ENCODE peak calls at places on chromosome 7, in six cellular contexts. T is H1, N is mesenchymal stem cell, R is H9, W is IMR-90, H is trophoblast cell. Y is an unnamed sample.

GRCh38 chr7:116633131-116633988 is 38.6 kb upstream of the MET start:
- DNase-seq in H (peak), N (peak), T (no peak), R (no peak), W (no peak), Y (no peak)

GRCh38 chr7:93884541-93884940 is 6.0 kb downstream of the TFPI2 start:
- DNase-seq in W (no peak), N (no peak), H (no peak), T (no peak), R (no peak), Y (no peak)

GRCh38 chr7:39749177-39749576 is 125.8 kb downstream of the RALA start:
- DNase-seq in W (peak), R (no peak), T (no peak), H (peak), N (peak), Y (no peak)

GRCh38 chr7:95686109-95686508 is 86.2 kb upstream of the DYNC1I1 start:
- DNase-seq in T (no peak), R (peak), H (peak), W (peak), N (peak), Y (peak)

GRCh38 chr7:23216021-23216420 is 30.6 kb upstream of the GPNMB start:
- DNase-seq in T (no peak), H (peak), R (no peak), N (no peak), W (no peak), Y (no peak)

GRCh38 chr7:35652124-35652523 is 42.8 kb downstream of the HERPUD2 start:
- DNase-seq in N (no peak), R (no peak), T (no peak), W (no peak), H (no peak), Y (no peak)

GRCh38 chr7:55964261-55964801 is at the start of gene NIPSNAP2:
- DNase-seq in W (peak), T (peak), R (peak), N (peak), H (peak), Y (peak)

GRCh38 chr7:3494890-3495289 is 193.8 kb downstream of the SDK1 start:
- DNase-seq in T (no peak), R (no peak), W (no peak), N (no peak), H (no peak), Y (no peak)

GRCh38 chr7:727806-728460 is 852 bp upstream of the PRKAR1B start:
- DNase-seq in W (peak), N (peak), H (no peak), T (no peak), R (no peak), Y (no peak)

GRCh38 chr7:137342340-137342739 is 1.2 kb downstream of the PTN start:
- DNase-seq in R (no peak), W (peak), T (no peak), H (no peak), N (peak), Y (no peak)

GRCh38 chr7:151117565-151117964 is 31.3 kb downstream of the AGAP3 start:
- DNase-seq in T (no peak), W (no peak), N (no peak), H (no peak), R (no peak), Y (no peak)

GRCh38 chr7:139153832-139154231 is 44.3 kb upstream of the ZC3HAV1 start:
- DNase-seq in H (no peak), T (no peak), R (no peak), W (peak), N (peak), Y (no peak)

GRCh38 chr7:89798599-89798996 is 355.7 kb upstream of the STEAP1 start:
- DNase-seq in H (no peak), R (no peak), W (no peak), N (no peak), T (no peak), Y (no peak)

GRCh38 chr7:18345641-18346234 is 149.8 kb upstream of the HDAC9 start:
- DNase-seq in W (peak), N (peak), H (peak), R (peak), T (no peak), Y (peak)

GRCh38 chr7:112211348-112211907 is 4.9 kb downstream of the ZNF277 start:
- DNase-seq in R (no peak), T (no peak), N (peak), H (peak), W (peak), Y (no peak)

GRCh38 chr7:103865442-103865841 is 124.0 kb downstream of the RELN start:
- DNase-seq in W (no peak), R (no peak), T (no peak), N (no peak), H (no peak), Y (no peak)

GRCh38 chr7:51634025-51634424 is 317.4 kb upstream of the COBL start:
- DNase-seq in H (no peak), W (no peak), N (no peak), R (no peak), T (no peak), Y (no peak)

GRCh38 chr7:51633596-51633995 is 317.0 kb upstream of the COBL start:
- DNase-seq in R (no peak), T (no peak), H (no peak), N (no peak), W (no peak), Y (no peak)

GRCh38 chr7:51629206-51629605 is 312.6 kb upstream of the COBL start:
- DNase-seq in R (no peak), N (no peak), W (no peak), T (no peak), H (peak), Y (no peak)

GRCh38 chr7:51633006-51633405 is 316.4 kb upstream of the COBL start:
- DNase-seq in T (no peak), H (no peak), R (no peak), W (no peak), N (no peak), Y (no peak)

DNA sequence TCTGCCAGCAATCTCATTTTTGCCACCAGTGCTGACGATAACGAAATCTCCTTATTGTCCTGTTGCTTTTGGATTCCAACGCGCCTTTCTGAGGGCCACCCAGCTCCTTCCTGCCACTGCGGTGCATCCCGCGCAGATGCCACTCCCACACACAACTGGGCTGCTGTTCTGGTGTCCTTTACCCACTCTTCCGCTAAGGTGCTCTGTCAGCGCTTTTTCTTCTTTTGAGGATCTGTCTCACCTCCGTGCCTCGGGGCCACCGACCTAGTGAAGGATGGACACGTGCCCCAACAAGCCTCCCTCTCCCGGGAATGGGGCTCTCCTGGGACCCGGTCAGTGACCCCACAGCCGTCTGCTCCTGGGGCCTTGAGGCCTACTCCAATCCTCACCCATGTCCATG is 314.3 kb upstream of the COBL start:
- DNase-seq in T (no peak), R (no peak), W (no peak), N (no peak), H (no peak), Y (no peak)
- H4K91ac ChIP-seq in T (no peak), R (no peak), W (no peak), N (no peak), H (no peak), Y (no peak)

GRCh38 chr7:84792232-84792882 is 394.5 kb downstream of the SEMA3D start:
- DNase-seq in H (no peak), N (peak), R (no peak), W (no peak), T (no peak), Y (no peak)

GRCh38 chr7:84786073-84786472 is 400.8 kb downstream of the SEMA3D start:
- DNase-seq in R (no peak), N (no peak), T (no peak), H (no peak), W (no peak), Y (no peak)

DNA sequence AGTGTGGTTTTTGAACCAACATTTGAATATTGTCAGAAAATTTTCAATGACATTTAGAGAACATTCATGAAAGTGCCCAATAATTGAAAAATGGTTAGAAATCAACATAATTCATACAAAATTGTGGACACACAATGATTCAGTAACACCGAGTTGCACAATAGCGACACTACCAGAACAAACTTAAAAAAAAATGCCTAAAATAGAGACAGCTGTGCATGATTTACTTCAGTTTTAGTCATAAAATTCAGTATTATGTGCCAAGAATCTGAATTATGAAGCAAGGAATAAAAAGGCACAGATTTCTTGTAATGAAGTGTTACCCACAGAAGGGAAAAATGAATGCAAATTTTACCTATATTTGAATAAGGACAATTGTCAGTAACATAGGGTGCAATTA is 396.0 kb downstream of the SEMA3D start:
- DNase-seq in N (no peak), T (no peak), R (no peak), H (no peak), W (peak), Y (no peak)
- H4K91ac ChIP-seq in N (no peak), T (no peak), R (no peak), H (no peak), W (no peak), Y (no peak)

DNA sequence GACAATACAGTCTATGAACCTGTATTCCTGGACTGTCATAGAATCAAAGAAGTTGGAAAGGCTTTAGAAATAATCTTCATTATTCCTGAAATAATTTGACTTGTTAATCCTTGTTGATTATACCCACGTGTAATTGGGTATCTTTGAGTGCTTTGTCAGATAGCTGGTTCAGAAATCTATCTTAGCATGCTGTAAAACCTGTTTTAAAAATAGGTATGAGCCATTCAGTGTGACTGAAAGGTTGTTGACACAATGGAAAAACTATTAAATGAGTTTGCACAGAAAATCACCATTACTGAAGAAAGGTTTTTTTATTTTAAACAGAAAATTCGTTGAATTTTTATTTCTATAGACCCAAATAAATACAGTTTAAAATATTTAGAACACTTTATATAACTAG is 38.7 kb downstream of the PHTF2 start:
- DNase-seq in R (no peak), W (no peak), N (no peak), T (no peak), H (peak), Y (no peak)
- H4K91ac ChIP-seq in R (no peak), W (no peak), N (no peak), T (no peak), H (no peak), Y (no peak)

DNA sequence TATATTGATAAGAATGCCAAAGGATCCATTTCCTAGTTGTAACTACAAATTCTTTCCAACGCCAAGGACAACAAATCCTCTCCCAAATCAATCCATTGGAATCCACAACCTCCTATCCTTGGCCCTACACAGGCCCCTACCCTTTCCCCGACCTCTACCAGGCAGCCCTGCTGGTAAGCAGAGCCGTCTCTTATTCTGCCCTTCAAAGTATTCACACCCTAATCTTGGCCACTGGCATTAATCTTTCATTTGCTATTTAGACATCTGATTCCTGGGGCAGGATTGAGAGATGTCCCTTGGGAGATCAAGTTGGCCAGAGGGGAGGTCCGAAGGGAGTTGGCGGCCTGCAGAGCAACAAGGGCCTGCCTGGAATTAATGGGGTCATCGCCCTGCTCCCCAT is 161.4 kb downstream of the PLXNA4 start:
- DNase-seq in H (no peak), W (no peak), N (no peak), R (no peak), T (no peak), Y (no peak)
- H4K91ac ChIP-seq in H (no peak), W (no peak), N (no peak), R (no peak), T (no peak), Y (no peak)

GRCh38 chr7:101223528-101223927 is 5.6 kb downstream of the ZNHIT1 start:
- DNase-seq in W (no peak), R (no peak), N (no peak), T (no peak), H (no peak), Y (no peak)

GRCh38 chr7:101222275-101222830 is 4.4 kb downstream of the ZNHIT1 start:
- DNase-seq in T (no peak), R (no peak), W (no peak), H (no peak), N (no peak), Y (no peak)

GRCh38 chr7:101218236-101219130 is 518 bp downstream of the ZNHIT1 start:
- DNase-seq in R (no peak), N (peak), W (peak), H (no peak), T (no peak), Y (no peak)

GRCh38 chr7:101217388-101218235 is at the start of the genes PLOD3 and ZNHIT1:
- DNase-seq in N (peak), W (peak), T (peak), R (peak), H (peak), Y (peak)

DNA sequence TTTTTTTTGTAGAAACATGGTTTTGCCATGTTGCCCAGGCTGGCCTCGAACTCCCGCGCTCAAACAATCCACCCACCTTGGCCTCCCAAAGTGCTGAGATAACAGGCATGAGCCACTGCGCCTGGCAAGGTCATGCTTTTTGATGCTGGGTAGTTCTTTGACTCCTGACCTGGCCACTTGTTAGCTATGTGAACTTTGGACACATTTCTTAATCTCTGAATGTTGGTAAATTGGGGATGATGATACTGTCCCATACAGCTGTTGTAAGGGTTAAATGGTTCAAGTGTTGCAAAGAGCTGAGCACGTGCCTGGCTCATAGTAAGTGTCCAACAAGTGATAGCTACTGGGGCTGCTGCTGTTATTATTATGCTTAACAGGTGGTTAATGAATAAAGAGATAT is 2.3 kb downstream of the ZNHIT1 start:
- DNase-seq in W (no peak), H (no peak), R (no peak), T (no peak), N (no peak), Y (no peak)
- H4K91ac ChIP-seq in W (no peak), H (no peak), R (no peak), T (no peak), N (no peak), Y (no peak)

GRCh38 chr7:26495569-26495968 is 203.9 kb downstream of the SNX10 start:
- DNase-seq in H (no peak), R (no peak), T (no peak), N (no peak), W (no peak), Y (no peak)
- H4K91ac ChIP-seq in H (no peak), R (no peak), T (no peak), N (no peak), W (no peak), Y (no peak)

Y was measured in neuronal stem cell.